ENCODE peak calls at places on chromosomes 4 and X, in six cellular contexts. C is HCT116, V is fibroblast of the aortic adventitia, G is fibroblast of pulmonary artery, Y is MM.1S, E is IMR-90. T is an unnamed sample.

GRCh38 chrX:101062171-101062570 is 10.3 kb upstream of the TRMT2B start:
- DNase-seq in C (no peak), V (peak), G (no peak), Y (no peak), E (peak), T (no peak)

GRCh38 chr4:166169111-166169510 is 296.1 kb downstream of the TLL1 start:
- DNase-seq in C (peak), V (peak), G (peak), Y (peak), E (no peak), T (peak)

GRCh38 chr4:85761803-85762202 is 286.9 kb downstream of the ARHGAP24 start:
- DNase-seq in C (no peak), V (peak), G (peak), Y (no peak), E (peak), T (no peak)

GRCh38 chr4:159549092-159549491 is 446.2 kb downstream of the RAPGEF2 start:
- DNase-seq in C (no peak), V (no peak), G (no peak), Y (no peak), E (peak), T (peak)

GRCh38 chrX:103329991-103330390 is at the start of gene TCEAL7:
- DNase-seq in C (no peak), V (peak), G (peak), Y (no peak), E (peak), T (peak)

GRCh38 chrX:147912093-147912801 is 528 bp downstream of the FMR1 start:
- DNase-seq in C (no peak), V (peak), G (peak), Y (peak), E (peak), T (peak)

GRCh38 chrX:57904481-57904880 is 5.8 kb downstream of the ZXDA start:
- DNase-seq in C (no peak), V (no peak), G (no peak), Y (no peak), E (no peak), T (no peak)

GRCh38 chrX:136251042-136251991 is at the start of gene MAP7D3:
- DNase-seq in C (peak), V (no peak), G (peak), Y (peak), E (peak), T (peak)

GRCh38 chr4:183201331-183201730 is 102.3 kb downstream of the WWC2 start:
- DNase-seq in C (no peak), V (peak), G (peak), Y (no peak), E (peak), T (peak)

GRCh38 chr4:140343303-140343702 is 30.1 kb upstream of the SCOC start:
- DNase-seq in C (peak), V (no peak), G (peak), Y (no peak), E (no peak), T (peak)

GRCh38 chr4:13797061-13797460 is 169.5 kb upstream of the BOD1L1 start:
- DNase-seq in C (no peak), V (peak), G (no peak), Y (no peak), E (no peak), T (no peak)
- TF ChIP-seq CTCF in C (no peak), V (no peak), G (no peak), Y (no peak), E (no peak), T (no peak)

DNA sequence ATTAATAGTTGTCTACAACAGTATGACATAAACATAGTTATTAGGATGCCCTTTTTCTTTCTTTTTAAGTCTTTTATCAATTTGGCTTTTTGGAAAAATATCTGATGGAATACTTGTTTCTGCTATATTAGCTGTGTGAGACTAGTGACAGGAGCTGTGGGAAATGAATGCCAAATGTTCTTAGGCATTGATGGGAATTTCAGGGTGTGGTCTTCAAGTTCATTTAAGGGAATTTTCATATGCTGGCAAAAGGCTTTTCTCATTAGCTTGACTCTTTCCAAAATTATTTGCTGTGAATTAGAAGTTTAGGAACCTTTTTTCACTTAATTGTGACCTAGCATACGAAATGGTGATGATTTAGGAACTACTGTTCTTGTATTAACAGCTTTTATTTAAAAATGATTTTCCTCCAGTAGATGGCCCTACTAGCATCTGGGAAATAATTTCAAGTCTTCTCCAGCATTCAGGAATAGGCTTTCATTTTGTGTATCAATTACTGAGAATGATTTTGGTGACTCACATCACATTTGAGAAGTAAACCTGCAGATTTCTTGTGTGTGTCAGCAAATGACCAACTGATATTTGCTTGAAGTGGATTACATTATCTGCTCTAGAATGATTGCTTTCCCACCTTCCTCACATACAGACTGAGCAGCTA is 70.9 kb downstream of the HTT start:
- DNase-seq in C (no peak), V (peak), G (peak), Y (no peak), E (peak), T (peak)
- TF ChIP-seq CTCF in C (peak), V (peak), G (peak), Y (no peak), E (peak), T (no peak)

GRCh38 chrX:18677140-18677834 is 5.4 kb upstream of the RS1 start:
- DNase-seq in C (no peak), V (no peak), G (no peak), Y (no peak), E (no peak), T (no peak)
- TF ChIP-seq CTCF in C (no peak), V (no peak), G (no peak), Y (no peak), E (no peak), T (no peak)

GRCh38 chrX:40018021-40018420 is 79.7 kb downstream of the BCOR start:
- DNase-seq in C (no peak), V (no peak), G (no peak), Y (no peak), E (no peak), T (no peak)
- TF ChIP-seq CTCF in C (no peak), V (no peak), G (no peak), Y (no peak), E (no peak), T (no peak)